ENCODE peak calls at places on chromosomes 2 and 18, in six cellular contexts. U is effector memory CD8-positive, alpha-beta T cell; T is EL; W is HEK293T; K is NCI-H1105; A is AG09309. P is an unnamed sample.

GRCh38 chr2:160918909-160919503 is 241.2 kb upstream of the TANK start:
- DNase-seq in U (peak), T (peak), W (peak), K (no peak), A (no peak), P (no peak)

GRCh38 chr2:69227717-69228116 is 159.3 kb downstream of the GFPT1 start:
- DNase-seq in U (no peak), T (no peak), W (no peak), K (no peak), A (no peak), P (no peak)

GRCh38 chr18:24588440-24588839 is 128.0 kb downstream of the HRH4 start:
- DNase-seq in U (no peak), T (no peak), W (no peak), K (no peak), A (no peak), P (no peak)

GRCh38 chr2:25586726-25587144 is 86.6 kb downstream of the DTNB start:
- DNase-seq in U (no peak), T (peak), W (no peak), K (no peak), A (no peak), P (no peak)

GRCh38 chr2:229409751-229410181 is 138.7 kb upstream of the PID1 start:
- DNase-seq in U (no peak), T (no peak), W (no peak), K (no peak), A (no peak), P (no peak)

GRCh38 chr2:10028988-10029874 is 14.1 kb upstream of the KLF11 start:
- DNase-seq in U (peak), T (no peak), W (no peak), K (no peak), A (no peak), P (no peak)

GRCh38 chr2:120110507-120110906 is 97.6 kb downstream of the EPB41L5 start:
- DNase-seq in U (no peak), T (no peak), W (no peak), K (no peak), A (no peak), P (no peak)

GRCh38 chr18:7980136-7980535 is 413.0 kb downstream of the PTPRM start:
- DNase-seq in U (no peak), T (no peak), W (no peak), K (no peak), A (no peak), P (no peak)

GRCh38 chr18:47150824-47151366 is 595 bp upstream of the HDHD2 start:
- DNase-seq in U (no peak), T (no peak), W (no peak), K (no peak), A (no peak), P (no peak)

GRCh38 chr18:46793565-46793964 is 36.7 kb upstream of the ST8SIA5 start:
- DNase-seq in U (no peak), T (no peak), W (no peak), K (no peak), A (no peak), P (no peak)

GRCh38 chr2:191637182-191638078 is 40.5 kb upstream of the NABP1 start:
- DNase-seq in U (no peak), T (peak), W (no peak), K (no peak), A (no peak), P (no peak)

P was measured in fibroblast of the conjunctiva.